ENCODE peak calls at places on chromosome 2, in five cellular contexts. L is lower lobe of right lung; M is GM12878; J is CD8-positive, alpha-beta T cell; N is A549. Z is an unnamed sample.
A peak's percentile ranks its signal among the peaks of the same experiment; 100 is the strongest.

GRCh38 chr2:238010572-238010971 is 43.8 kb downstream of the UBE2F start:
- DNase-seq in M (no peak), L (no peak), N (no peak), J (no peak), Z (no peak)

GRCh38 chr2:235054497-235054896 is 102.7 kb downstream of the SH3BP4 start:
- DNase-seq in L (no peak), M (no peak), J (no peak), N (no peak), Z (no peak)

GRCh38 chr2:24793752-24794477 is 690 bp downstream of the CENPO start:
- DNase-seq in M (no peak), N (peak; percentile 37), L (no peak), J (no peak), Z (no peak)

GRCh38 chr2:230921806-230922595 is 3.0 kb downstream of the GPR55 start:
- DNase-seq in M (no peak), N (no peak), L (no peak), J (no peak), Z (no peak)

GRCh38 chr2:121501070-121501469 is 29.6 kb upstream of the RNU4ATAC start:
- DNase-seq in J (no peak), M (peak; percentile 17), L (no peak), N (no peak), Z (no peak)

GRCh38 chr2:156319811-156320490 is 12.6 kb downstream of the NR4A2 start:
- DNase-seq in J (no peak), L (peak; percentile 75), N (no peak), M (no peak), Z (no peak)

GRCh38 chr2:213238753-213239591 is 45.3 kb upstream of the SPAG16 start:
- DNase-seq in M (no peak), N (peak; percentile 5), L (no peak), J (no peak), Z (no peak)

GRCh38 chr2:207229161-207229560 is 63.4 kb upstream of the KLF7 start:
- DNase-seq in N (no peak), J (no peak), L (no peak), M (no peak), Z (no peak)

GRCh38 chr2:219644801-219645480 is 17.5 kb downstream of the SLC4A3 start:
- DNase-seq in L (peak; percentile 72), N (no peak), J (no peak), M (no peak), Z (no peak)

GRCh38 chr2:236656721-236657120 is 87.1 kb downstream of the ACKR3 start:
- DNase-seq in J (no peak), N (no peak), M (no peak), L (no peak), Z (no peak)

GRCh38 chr2:45595724-45596435 is 15.2 kb downstream of the SRBD1 start:
- DNase-seq in J (no peak), N (no peak), L (peak; percentile 45), M (no peak), Z (peak; percentile 5)

GRCh38 chr2:121746071-121746578 is 9.3 kb upstream of the TSN start:
- DNase-seq in L (no peak), N (no peak), J (no peak), M (no peak), Z (no peak)

GRCh38 chr2:202009563-202009962 is 24.1 kb upstream of the FZD7 start:
- DNase-seq in J (no peak), L (no peak), N (no peak), M (no peak), Z (no peak)

GRCh38 chr2:150610670-150611279 is 123.3 kb upstream of the RND3 start:
- DNase-seq in J (no peak), N (peak; percentile 56), L (no peak), M (no peak), Z (no peak)

GRCh38 chr2:174627216-174627615 is 29.6 kb upstream of the WIPF1 start:
- DNase-seq in L (no peak), M (no peak), N (no peak), J (no peak), Z (no peak)

GRCh38 chr2:95158891-95159619 is 593 bp downstream of the ZNF514 start:
- DNase-seq in J (no peak), N (peak; percentile 27), M (no peak), L (peak; percentile 73), Z (peak; percentile 17)

GRCh38 chr2:127608061-127609011 is 37.6 kb upstream of the GPR17 start:
- DNase-seq in N (no peak), J (no peak), L (peak; percentile 31), M (no peak), Z (no peak)

GRCh38 chr2:348517-348916 is 60.6 kb upstream of the ALKAL2 start:
- DNase-seq in L (no peak), N (no peak), M (no peak), J (no peak), Z (no peak)

GRCh38 chr2:233059797-233060499 is at the start of gene INPP5D:
- DNase-seq in N (no peak), M (no peak), L (peak; percentile 76), J (peak; percentile 65), Z (no peak)

GRCh38 chr2:149161481-149162225 is 123.2 kb downstream of the LYPD6B start:
- DNase-seq in M (no peak), L (no peak), J (no peak), N (no peak), Z (no peak)

GRCh38 chr2:217740178-217740577 is 262.6 kb downstream of the TNS1 start:
- DNase-seq in N (no peak), L (no peak), J (no peak), M (no peak), Z (no peak)

GRCh38 chr2:207437136-207437856 is 92.5 kb upstream of the CREB1 start:
- DNase-seq in M (no peak), L (no peak), J (no peak), N (no peak), Z (no peak)

GRCh38 chr2:16031848-16032159 is 91.5 kb downstream of the MYCN start:
- DNase-seq in J (no peak), M (no peak), L (peak; percentile 73), N (no peak), Z (no peak)

GRCh38 chr2:141475801-141476200 is 655.0 kb downstream of the LRP1B start:
- DNase-seq in J (no peak), M (no peak), N (no peak), L (no peak), Z (no peak)

GRCh38 chr2:47725808-47726207 is 57.1 kb upstream of the MSH6 start:
- DNase-seq in N (no peak), M (no peak), J (no peak), L (no peak), Z (no peak)

GRCh38 chr2:154912215-154912614 is 213.7 kb downstream of the KCNJ3 start:
- DNase-seq in N (no peak), M (no peak), J (no peak), L (no peak), Z (no peak)

GRCh38 chr2:119771331-119771730 is 11.6 kb downstream of the PTPN4 start:
- DNase-seq in N (no peak), M (no peak), J (no peak), L (no peak), Z (no peak)
- H3K27ac ChIP-seq in N (no peak overlapping the region), M (no peak overlapping the region), J (no peak overlapping the region), L (no peak overlapping the region), Z (no peak overlapping the region)

DNA sequence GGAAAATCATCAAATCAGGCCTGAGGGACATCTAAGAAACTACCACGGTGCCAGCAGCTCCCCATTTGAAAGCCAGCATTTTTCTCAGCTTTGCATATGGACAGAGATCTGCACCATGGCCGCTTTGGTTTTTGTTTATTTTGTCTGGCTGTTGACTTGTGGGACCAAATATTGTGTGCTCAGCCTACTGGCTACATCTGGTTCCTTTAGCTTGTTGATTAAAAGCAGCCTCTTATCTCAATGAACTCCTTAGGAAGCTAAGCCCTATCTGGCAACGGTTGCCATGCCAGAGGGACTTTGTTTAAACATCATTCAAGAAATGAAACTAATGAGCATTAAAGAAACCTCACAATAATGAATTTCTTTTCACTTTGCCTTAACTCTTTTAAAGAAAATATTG is 32.4 kb upstream of the CCDC150 start:
- DNase-seq in J (no peak), M (no peak), N (no peak), L (no peak), Z (no peak)
- H3K27ac ChIP-seq in J (no peak overlapping the region), M (no peak overlapping the region), N (peak overlapping the region; percentile 52), L (peak overlapping the region; percentile 11), Z (no peak overlapping the region)

GRCh38 chr2:203592470-203592869 is 57.4 kb upstream of the RAPH1 start:
- DNase-seq in N (no peak), M (no peak), J (no peak), L (no peak), Z (no peak)

GRCh38 chr2:203590496-203590895 is 55.4 kb upstream of the RAPH1 start:
- DNase-seq in L (no peak), M (no peak), J (no peak), N (no peak), Z (no peak)

GRCh38 chr2:203594541-203594940 is 59.4 kb upstream of the RAPH1 start:
- DNase-seq in J (no peak), M (no peak), L (no peak), N (no peak), Z (no peak)

GRCh38 chr2:203596183-203596582 is 61.1 kb upstream of the RAPH1 start:
- DNase-seq in J (no peak), L (no peak), N (no peak), M (no peak), Z (no peak)

GRCh38 chr2:203591642-203592041 is 56.5 kb upstream of the RAPH1 start:
- DNase-seq in J (no peak), N (no peak), L (no peak), M (no peak), Z (no peak)
- H3K27ac ChIP-seq in J (no peak overlapping the region), N (no peak overlapping the region), L (no peak overlapping the region), M (no peak overlapping the region), Z (no peak overlapping the region)

GRCh38 chr2:168614291-168615018 is 158.4 kb downstream of the CERS6 start:
- DNase-seq in M (no peak), J (no peak), N (no peak), L (no peak), Z (no peak)
- H3K27ac ChIP-seq in M (no peak overlapping the region), J (no peak overlapping the region), N (no peak overlapping the region), L (no peak overlapping the region), Z (no peak overlapping the region)